ENCODE peak calls at places on chromosomes 11 and 22, in eight cellular contexts. I, A, H, G, L, Q, Y and M are unnamed samples.

GRCh38 chr22:27751277-27752070 is 50.1 kb downstream of the MN1 start:
- DNase-seq in Q (no peak), I (no peak), G (no peak), Y (no peak), H (no peak), L (no peak), A (no peak), M (no peak)

GRCh38 chr11:7637447-7638157 is 35.7 kb downstream of the CYB5R2 start:
- DNase-seq in G (peak; percentile 39), Q (no peak), Y (no peak), I (peak; percentile 76), H (no peak), L (peak; percentile 57), A (peak; percentile 56), M (no peak)

GRCh38 chr11:133821776-133822175 is 23.5 kb downstream of the SPATA19 start:
- DNase-seq in G (peak; percentile 67), A (peak; percentile 32), Q (peak; percentile 56), H (peak; percentile 21), I (no peak), Y (peak; percentile 87), L (no peak), M (no peak)

GRCh38 chr11:57314221-57314973 is 10.4 kb downstream of the TNKS1BP1 start:
- DNase-seq in Y (no peak), L (no peak), G (no peak), H (no peak), Q (no peak), I (no peak), A (no peak), M (no peak)

GRCh38 chr22:37999640-38000272 is 15.4 kb upstream of the SOX10 start:
- DNase-seq in L (no peak), A (no peak), I (peak; percentile 95), G (peak; percentile 32), Y (no peak), Q (no peak), H (no peak), M (no peak)

GRCh38 chr22:37428649-37429586 is 1.6 kb upstream of the ELFN2 start:
- DNase-seq in I (peak; percentile 50), H (no peak), A (no peak), G (peak; percentile 37), Y (peak; percentile 83), Q (no peak), L (no peak), M (peak; percentile 62)

GRCh38 chr11:91527380-91528030 is 697.1 kb upstream of the FAT3 start:
- DNase-seq in I (no peak), Q (no peak), G (no peak), Y (no peak), L (no peak), A (no peak), H (no peak), M (no peak)

GRCh38 chr22:36839356-36840073 is 21.3 kb upstream of the NCF4 start:
- DNase-seq in Y (no peak), Q (no peak), L (no peak), H (no peak), I (peak; percentile 61), A (no peak), G (no peak), M (no peak)

GRCh38 chr11:125140251-125140650 is 24.3 kb upstream of the PKNOX2 start:
- DNase-seq in I (no peak), H (no peak), G (no peak), L (no peak), A (no peak), Q (no peak), Y (peak; percentile 22), M (no peak)

GRCh38 chr11:123519055-123519796 is 89.2 kb downstream of the GRAMD1B start:
- DNase-seq in I (peak; percentile 27), Q (no peak), Y (no peak), L (no peak), H (no peak), G (no peak), A (no peak), M (no peak)

GRCh38 chr11:129319751-129320150 is 55.9 kb upstream of the BARX2 start:
- DNase-seq in L (no peak), G (no peak), Y (no peak), Q (no peak), H (no peak), A (no peak), I (no peak), M (no peak)

GRCh38 chr11:65275906-65276305 is 14.1 kb downstream of the POLA2 start:
- DNase-seq in G (peak; percentile 39), H (no peak), A (no peak), L (no peak), Q (no peak), I (no peak), Y (peak; percentile 55), M (no peak)

GRCh38 chr11:33891714-33892327 is at the start of gene LMO2:
- DNase-seq in G (peak; percentile 35), Y (no peak), A (no peak), Q (no peak), H (no peak), I (peak; percentile 20), L (no peak), M (no peak)

GRCh38 chr11:126375726-126376125 is 20.2 kb downstream of the ST3GAL4 start:
- DNase-seq in I (peak; percentile 79), G (no peak), Q (no peak), Y (no peak), L (no peak), A (no peak), H (no peak), M (no peak)

GRCh38 chr22:35648066-35649025 is at the start of gene APOL6:
- DNase-seq in A (peak; percentile 38), I (peak; percentile 57), H (peak; percentile 65), Y (peak; percentile 75), Q (peak; percentile 59), L (no peak), G (peak; percentile 67), M (peak; percentile 63)

GRCh38 chr11:78037056-78037455 is 14.0 kb upstream of the KCTD14 start:
- DNase-seq in Y (no peak), G (peak; percentile 87), Q (peak; percentile 67), A (no peak), I (peak; percentile 26), L (no peak), H (no peak), M (peak; percentile 77)

GRCh38 chr22:47175761-47176359 is 413.4 kb downstream of the TBC1D22A start:
- DNase-seq in Q (no peak), H (no peak), L (no peak), A (no peak), G (peak; percentile 1), I (no peak), Y (no peak), M (peak; percentile 42)

DNA sequence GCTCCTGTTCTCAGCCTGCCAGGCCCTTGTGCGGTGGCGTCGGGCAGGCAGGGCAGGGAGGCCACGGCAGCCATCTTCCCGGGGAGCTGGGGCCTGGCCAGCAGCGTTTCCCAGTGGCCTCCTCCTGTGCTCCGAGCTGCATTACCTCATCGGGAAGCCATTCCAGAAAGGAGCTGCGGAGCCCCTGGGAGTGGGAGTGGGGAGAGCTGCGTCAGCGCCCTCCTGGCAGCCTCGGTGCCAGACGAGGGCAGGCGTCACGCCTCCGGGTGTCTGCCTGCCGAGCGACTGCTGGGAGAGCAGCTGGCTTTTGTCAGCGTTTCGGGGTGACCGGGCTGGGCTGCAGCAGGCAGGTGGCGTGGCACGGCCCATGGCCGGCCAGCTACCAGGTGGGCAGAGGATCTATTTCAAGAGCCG is 30.9 kb upstream of the WNT7B start:
- DNase-seq in H (no peak), Q (peak; percentile 67), Y (peak; percentile 40), I (peak; percentile 97), G (peak; percentile 75), L (peak; percentile 81), A (peak; percentile 74), M (peak; percentile 72)
- TF ChIP-seq CTCF in H (no peak), Q (no peak), Y (no peak), I (no peak), G (no peak), L (no peak), A (peak; percentile 14), M (no peak)

GRCh38 chr11:115930886-115931537 is 426.8 kb upstream of the CADM1 start:
- DNase-seq in Y (no peak), G (peak; percentile 53), I (no peak), Q (no peak), A (no peak), H (no peak), L (no peak), M (no peak)

GRCh38 chr11:115930276-115930675 is 426.1 kb upstream of the CADM1 start:
- DNase-seq in G (no peak), H (no peak), Y (no peak), A (no peak), L (no peak), Q (no peak), I (no peak), M (no peak)

GRCh38 chr11:115929618-115930129 is 425.5 kb upstream of the CADM1 start:
- DNase-seq in I (no peak), A (no peak), H (no peak), G (no peak), Y (no peak), Q (no peak), L (no peak), M (no peak)

GRCh38 chr11:115933564-115933963 is 429.3 kb upstream of the CADM1 start:
- DNase-seq in Q (no peak), L (no peak), H (no peak), A (no peak), Y (no peak), G (no peak), I (no peak), M (no peak)

DNA sequence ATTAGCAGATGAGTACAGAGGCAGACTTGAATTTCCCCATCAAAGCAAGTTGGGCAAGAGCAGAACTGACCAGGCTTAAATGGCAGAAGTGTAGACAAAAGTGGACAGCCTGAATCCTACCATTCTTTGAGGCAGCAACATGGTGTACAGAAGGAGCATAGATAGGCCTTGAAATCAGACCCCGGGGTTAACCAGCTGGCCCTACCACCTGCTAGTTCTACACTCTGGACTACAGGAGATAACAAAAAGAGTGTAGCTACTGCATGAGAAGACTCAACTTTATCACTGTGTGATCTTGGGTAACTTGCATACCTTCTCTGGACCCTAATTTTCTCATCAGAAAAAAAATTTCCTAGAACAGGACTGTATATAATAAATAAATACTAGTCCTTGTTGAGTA is 427.5 kb upstream of the CADM1 start:
- DNase-seq in H (no peak), Y (no peak), A (no peak), Q (no peak), G (no peak), I (no peak), L (no peak), M (no peak)
- H3K4me3 ChIP-seq in H (no peak overlapping the region), Y (no peak overlapping the region), A (no peak overlapping the region), Q (no peak overlapping the region), G (no peak overlapping the region), I (no peak overlapping the region), L (no peak overlapping the region), M (no peak overlapping the region)

DNA sequence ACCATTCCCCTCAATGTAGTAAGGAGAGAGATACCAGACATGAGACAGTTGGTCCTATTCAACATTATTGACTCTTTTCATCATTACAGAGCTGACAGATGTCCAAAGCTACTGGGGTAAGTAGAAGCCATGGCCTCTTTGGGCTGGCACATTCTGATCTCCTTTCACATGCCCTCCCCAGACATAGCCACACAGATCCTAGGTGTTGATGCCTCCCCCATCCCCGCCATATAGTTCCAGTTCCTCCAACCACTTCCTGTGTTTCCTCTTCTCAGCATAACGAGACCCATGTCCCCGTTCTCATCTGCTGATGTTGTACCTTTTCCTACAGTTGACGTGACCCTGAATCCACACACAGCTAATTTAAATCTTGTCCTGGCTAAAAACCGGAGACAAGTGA is 14.0 kb downstream of the TRIM6 start:
- DNase-seq in G (no peak), Q (no peak), L (no peak), A (no peak), Y (no peak), I (no peak), H (no peak), M (no peak)
- TF ChIP-seq CTCF in G (no peak), Q (no peak), L (no peak), A (no peak), Y (no peak), I (no peak), H (no peak), M (no peak)

GRCh38 chr11:96306600-96306932 is 36.4 kb downstream of the MAML2 start:
- DNase-seq in I (no peak), A (no peak), Y (no peak), Q (no peak), L (no peak), H (no peak), G (no peak), M (no peak)
- H3K4me3 ChIP-seq in I (peak overlapping the region; percentile 11), A (peak overlapping the region; percentile 41), Y (no peak overlapping the region), Q (no peak overlapping the region), L (peak overlapping the region; percentile 6), H (no peak overlapping the region), G (no peak overlapping the region), M (no peak overlapping the region)